ENCODE peak calls at places on chromosomes 5 and 9, in seven cellular contexts. Y, R, D, K, X, S and V are unnamed samples.

GRCh38 chr5:173201636-173202265 is 33.3 kb downstream of the NKX2-5 start:
- DNase-seq in Y (no peak), R (no peak), D (no peak), K (no peak), X (no peak), S (no peak), V (no peak)

GRCh38 chr5:72325566-72326297 is 5.6 kb downstream of the PTCD2 start:
- DNase-seq in Y (no peak), R (no peak), D (no peak), K (no peak), X (no peak), S (no peak), V (no peak)

GRCh38 chr9:107213080-107213479 is 70.0 kb upstream of the RAD23B start:
- DNase-seq in Y (no peak), R (no peak), D (no peak), K (no peak), X (no peak), S (no peak), V (no peak)

GRCh38 chr9:19409406-19410194 is 791 bp downstream of the ACER2 start:
- DNase-seq in Y (peak; percentile 43), R (peak; percentile 10), D (peak; percentile 15), K (peak; percentile 15), X (peak; percentile 43), S (no peak), V (peak; percentile 43)

GRCh38 chr5:125059255-125060050 is 313.0 kb upstream of the ZNF608 start:
- DNase-seq in Y (no peak), R (no peak), D (no peak), K (no peak), X (no peak), S (no peak), V (no peak)

GRCh38 chr5:34740306-34740891 is 84.3 kb downstream of the RAI14 start:
- DNase-seq in Y (no peak), R (no peak), D (no peak), K (no peak), X (no peak), S (no peak), V (no peak)

GRCh38 chr9:89880161-89880560 is 275.3 kb downstream of the GADD45G start:
- DNase-seq in Y (no peak), R (no peak), D (no peak), K (no peak), X (no peak), S (no peak), V (no peak)

GRCh38 chr9:95912773-95913172 is 37.3 kb downstream of the ERCC6L2 start:
- DNase-seq in Y (no peak), R (no peak), D (no peak), K (no peak), X (no peak), S (no peak), V (no peak)

GRCh38 chr5:61603211-61603908 is 271.3 kb downstream of the ZSWIM6 start:
- DNase-seq in Y (no peak), R (no peak), D (no peak), K (no peak), X (no peak), S (no peak), V (no peak)

GRCh38 chr9:111148390-111148993 is 110.2 kb upstream of the LPAR1 start:
- DNase-seq in Y (no peak), R (no peak), D (no peak), K (no peak), X (no peak), S (no peak), V (no peak)

GRCh38 chr5:118984602-118985001 is 3.7 kb downstream of the DTWD2 start:
- DNase-seq in Y (no peak), R (no peak), D (no peak), K (no peak), X (no peak), S (no peak), V (no peak)

GRCh38 chr5:158599132-158599531 is 500.6 kb downstream of the EBF1 start:
- DNase-seq in Y (no peak), R (no peak), D (no peak), K (no peak), X (peak; percentile 16), S (no peak), V (peak; percentile 64)

GRCh38 chr5:446864-447263 is 3.9 kb downstream of the EXOC3 start:
- DNase-seq in Y (no peak), R (no peak), D (peak; percentile 50), K (peak; percentile 59), X (peak; percentile 75), S (no peak), V (peak; percentile 83)

GRCh38 chr5:155076379-155076778 is 62.8 kb downstream of the KIF4B start:
- DNase-seq in Y (no peak), R (no peak), D (no peak), K (no peak), X (no peak), S (no peak), V (no peak)

GRCh38 chr9:104805441-104805840 is 41.5 kb downstream of the NIPSNAP3B start:
- DNase-seq in Y (no peak), R (no peak), D (no peak), K (no peak), X (no peak), S (no peak), V (no peak)

GRCh38 chr9:34457266-34458012 is 931 bp downstream of the FAM219A start:
- DNase-seq in Y (peak; percentile 54), R (no peak), D (peak; percentile 58), K (peak; percentile 46), X (no peak), S (peak; percentile 17), V (no peak)

GRCh38 chr9:106704056-106704625 is 158.8 kb upstream of the ZNF462 start:
- DNase-seq in Y (no peak), R (no peak), D (no peak), K (no peak), X (no peak), S (no peak), V (peak; percentile 1)

GRCh38 chr9:128555180-128555721 is 2.9 kb downstream of the SPTAN1 start:
- DNase-seq in Y (peak; percentile 28), R (no peak), D (peak; percentile 64), K (no peak), X (no peak), S (no peak), V (no peak)

GRCh38 chr9:6219981-6220380 is 4.4 kb downstream of the IL33 start:
- DNase-seq in Y (no peak), R (no peak), D (no peak), K (no peak), X (no peak), S (no peak), V (no peak)

GRCh38 chr5:178111925-178112324 is 1.4 kb upstream of the N4BP3 start:
- DNase-seq in Y (no peak), R (no peak), D (no peak), K (no peak), X (no peak), S (no peak), V (peak; percentile 3)

GRCh38 chr9:106019017-106019692 is 324.8 kb downstream of the TMEM38B start:
- DNase-seq in Y (no peak), R (no peak), D (peak; percentile 76), K (no peak), X (no peak), S (no peak), V (no peak)

GRCh38 chr9:86859966-86860365 is 87.3 kb downstream of the GAS1 start:
- DNase-seq in Y (no peak), R (no peak), D (no peak), K (no peak), X (no peak), S (no peak), V (no peak)

GRCh38 chr5:36452394-36453100 is 150.8 kb upstream of the RANBP3L start:
- DNase-seq in Y (no peak), R (no peak), D (no peak), K (no peak), X (no peak), S (no peak), V (no peak)

GRCh38 chr5:80931423-80931822 is 28.7 kb upstream of the RASGRF2 start:
- DNase-seq in Y (no peak), R (no peak), D (no peak), K (no peak), X (no peak), S (no peak), V (no peak)

GRCh38 chr9:114687034-114687433 is 5.0 kb upstream of the TEX48 start:
- DNase-seq in Y (no peak), R (no peak), D (no peak), K (no peak), X (no peak), S (no peak), V (no peak)

GRCh38 chr5:9265391-9266287 is 280.2 kb downstream of the SEMA5A start:
- DNase-seq in Y (no peak), R (no peak), D (peak; percentile 75), K (no peak), X (no peak), S (no peak), V (no peak)